ENCODE peak calls at places on chromosome 21, in ten cellular contexts. Y, S, K, J, Q, G, C, L, D and N are unnamed samples.

GRCh38 chr21:34184232-34184631 is 110.9 kb downstream of the MRPS6 start:
- DNase-seq in Y (no peak), S (no peak), K (no peak), J (no peak), Q (no peak), G (no peak), C (no peak), L (no peak), D (no peak), N (no peak)

GRCh38 chr21:43904316-43904925 is 39.4 kb downstream of the AGPAT3 start:
- DNase-seq in Y (no peak), S (no peak), K (no peak), J (no peak), Q (no peak), G (no peak), C (no peak), L (no peak), D (no peak), N (no peak)

GRCh38 chr21:34915364-34915834 is 133.7 kb downstream of the RUNX1 start:
- DNase-seq in Y (no peak), S (no peak), K (peak), J (no peak), Q (no peak), G (no peak), C (peak), L (no peak), D (no peak), N (no peak)

GRCh38 chr21:34986561-34987533 is 62.3 kb downstream of the RUNX1 start:
- DNase-seq in Y (no peak), S (no peak), K (peak), J (peak), Q (peak), G (no peak), C (peak), L (no peak), D (peak), N (no peak)

GRCh38 chr21:21018841-21019240 is 20.6 kb downstream of the NCAM2 start:
- DNase-seq in Y (no peak), S (no peak), K (no peak), J (no peak), Q (no peak), G (no peak), C (no peak), L (no peak), D (no peak), N (no peak)

GRCh38 chr21:43283136-43283924 is 114.5 kb downstream of the CRYAA start:
- DNase-seq in Y (no peak), S (no peak), K (no peak), J (no peak), Q (peak), G (no peak), C (no peak), L (no peak), D (no peak), N (no peak)

GRCh38 chr21:29335720-29336119 is 37.0 kb downstream of the BACH1 start:
- DNase-seq in Y (no peak), S (no peak), K (no peak), J (no peak), Q (peak), G (no peak), C (peak), L (no peak), D (no peak), N (no peak)

GRCh38 chr21:33866851-33867250 is 48.8 kb downstream of the ATP5PO start:
- DNase-seq in Y (no peak), S (no peak), K (no peak), J (no peak), Q (peak), G (no peak), C (peak), L (no peak), D (no peak), N (no peak)

GRCh38 chr21:31530918-31531705 is 128.4 kb upstream of the SOD1 start:
- DNase-seq in Y (no peak), S (peak), K (no peak), J (no peak), Q (no peak), G (no peak), C (no peak), L (peak), D (no peak), N (peak)